ENCODE peak calls at places on chromosomes 6 and 20, in six cellular contexts. H, Y, F, E, K and A are unnamed samples. For H3K36me3, the result is how much of the 10 kb centered on the place peaks cover.

GRCh38 chr6:149026530-149026942 is 279.7 kb downstream of the UST start:
- DNase-seq in H (peak), Y (peak), F (peak), E (peak), K (no peak), A (peak)

GRCh38 chr20:34755367-34755766 is 51.2 kb downstream of the TP53INP2 start:
- DNase-seq in H (no peak), Y (no peak), F (no peak), E (no peak), K (no peak), A (no peak)

GRCh38 chr6:139553916-139554315 is 179.5 kb upstream of the CITED2 start:
- DNase-seq in H (no peak), Y (no peak), F (no peak), E (no peak), K (no peak), A (no peak)

GRCh38 chr6:158916638-158917037 is 83.4 kb downstream of the RSPH3 start:
- DNase-seq in H (no peak), Y (no peak), F (no peak), E (no peak), K (no peak), A (no peak)

GRCh38 chr20:63657260-63657936 is 714 bp upstream of the RTEL1 start:
- DNase-seq in H (no peak), Y (no peak), F (no peak), E (no peak), K (no peak), A (no peak)

GRCh38 chr6:113881473-113881980 is 24.4 kb downstream of the MARCKS start:
- DNase-seq in H (no peak), Y (no peak), F (no peak), E (no peak), K (no peak), A (no peak)

GRCh38 chr6:28105286-28105685 is 19.1 kb upstream of the ZSCAN16 start:
- DNase-seq in H (no peak), Y (no peak), F (no peak), E (peak), K (no peak), A (no peak)

GRCh38 chr6:110728501-110728900 is 86.8 kb downstream of the CDK19 start:
- DNase-seq in H (no peak), Y (no peak), F (no peak), E (no peak), K (no peak), A (no peak)

GRCh38 chr20:58646703-58647102 is 4.4 kb upstream of the STX16 start:
- DNase-seq in H (no peak), Y (no peak), F (no peak), E (no peak), K (peak), A (no peak)

GRCh38 chr6:3075522-3076113 is 7.3 kb downstream of the RIPK1 start:
- DNase-seq in H (peak), Y (no peak), F (no peak), E (no peak), K (no peak), A (no peak)

GRCh38 chr6:41937881-41938574 is 3.6 kb downstream of the CCND3 start:
- DNase-seq in H (no peak), Y (no peak), F (no peak), E (no peak), K (no peak), A (no peak)

GRCh38 chr6:130282234-130282995 is 59.7 kb upstream of the SAMD3 start:
- DNase-seq in H (peak), Y (no peak), F (peak), E (peak), K (no peak), A (no peak)

GRCh38 chr6:116196841-116197240 is 57.0 kb downstream of the TSPYL4 start:
- DNase-seq in H (no peak), Y (no peak), F (no peak), E (no peak), K (no peak), A (no peak)

GRCh38 chr6:152147269-152147668 is 339.8 kb downstream of the ESR1 start:
- DNase-seq in H (no peak), Y (no peak), F (no peak), E (no peak), K (no peak), A (no peak)

GRCh38 chr6:14108571-14109410 is 8.8 kb upstream of the CD83 start:
- DNase-seq in H (no peak), Y (peak), F (no peak), E (no peak), K (no peak), A (no peak)

GRCh38 chr6:74626288-74626687 is 579.6 kb downstream of the COL12A1 start:
- DNase-seq in H (no peak), Y (no peak), F (no peak), E (no peak), K (no peak), A (no peak)

GRCh38 chr6:134169881-134170486 is 117.6 kb upstream of the SLC2A12 start:
- DNase-seq in H (no peak), Y (no peak), F (peak), E (no peak), K (no peak), A (no peak)

GRCh38 chr6:87430499-87430898 is 22.7 kb downstream of the CFAP206 start:
- DNase-seq in H (no peak), Y (no peak), F (no peak), E (no peak), K (no peak), A (no peak)

GRCh38 chr20:41631826-41632225 is 13.6 kb upstream of the CHD6 start:
- DNase-seq in H (no peak), Y (no peak), F (peak), E (no peak), K (no peak), A (no peak)

GRCh38 chr20:51185277-51185676 is 162.4 kb upstream of the KCNG1 start:
- DNase-seq in H (no peak), Y (no peak), F (no peak), E (peak), K (no peak), A (no peak)

GRCh38 chr6:100346828-100347227 is 117.9 kb downstream of the SIM1 start:
- DNase-seq in H (no peak), Y (no peak), F (peak), E (no peak), K (no peak), A (no peak)

GRCh38 chr20:53736757-53737403 is 143.2 kb upstream of the ZNF217 start:
- DNase-seq in H (peak), Y (no peak), F (peak), E (no peak), K (no peak), A (no peak)

GRCh38 chr6:43173496-43174262 is 2.6 kb downstream of the SRF start:
- DNase-seq in H (peak), Y (peak), F (no peak), E (no peak), K (no peak), A (no peak)

GRCh38 chr20:62332421-62332820 is 29.6 kb downstream of the ADRM1 start:
- DNase-seq in H (no peak), Y (no peak), F (no peak), E (no peak), K (no peak), A (no peak)

GRCh38 chr20:62328684-62329388 is 26.0 kb downstream of the ADRM1 start:
- DNase-seq in H (no peak), Y (no peak), F (no peak), E (no peak), K (no peak), A (no peak)

GRCh38 chr20:62331347-62331746 is 28.6 kb downstream of the ADRM1 start:
- DNase-seq in H (no peak), Y (no peak), F (no peak), E (no peak), K (no peak), A (no peak)

GRCh38 chr20:62329389-62330377 is 26.9 kb downstream of the ADRM1 start:
- DNase-seq in H (no peak), Y (no peak), F (no peak), E (no peak), K (no peak), A (no peak)

GRCh38 chr20:62330576-62331317 is 27.9 kb downstream of the ADRM1 start:
- DNase-seq in H (no peak), Y (no peak), F (no peak), E (no peak), K (no peak), A (no peak)
- H3K36me3 ChIP-seq in H (half or more), Y (half or more), F (under half), E (under half), K (half or more), A (half or more)

GRCh38 chr6:5331860-5332442 is 70.6 kb downstream of the FARS2 start:
- DNase-seq in H (no peak), Y (no peak), F (no peak), E (no peak), K (no peak), A (no peak)

GRCh38 chr6:5334341-5334740 is 73.0 kb downstream of the FARS2 start:
- DNase-seq in H (no peak), Y (no peak), F (peak), E (no peak), K (no peak), A (no peak)

GRCh38 chr6:5333653-5334052 is 72.3 kb downstream of the FARS2 start:
- DNase-seq in H (no peak), Y (no peak), F (peak), E (no peak), K (no peak), A (no peak)

GRCh38 chr6:5337573-5337972 is 76.3 kb downstream of the FARS2 start:
- DNase-seq in H (peak), Y (no peak), F (peak), E (no peak), K (no peak), A (no peak)

GRCh38 chr6:5335020-5335419 is 73.7 kb downstream of the FARS2 start:
- DNase-seq in H (no peak), Y (no peak), F (no peak), E (no peak), K (no peak), A (no peak)
- H2AK5ac ChIP-seq in H (no peak), Y (no peak), F (no peak), E (no peak), K (no peak), A (no peak)

DNA sequence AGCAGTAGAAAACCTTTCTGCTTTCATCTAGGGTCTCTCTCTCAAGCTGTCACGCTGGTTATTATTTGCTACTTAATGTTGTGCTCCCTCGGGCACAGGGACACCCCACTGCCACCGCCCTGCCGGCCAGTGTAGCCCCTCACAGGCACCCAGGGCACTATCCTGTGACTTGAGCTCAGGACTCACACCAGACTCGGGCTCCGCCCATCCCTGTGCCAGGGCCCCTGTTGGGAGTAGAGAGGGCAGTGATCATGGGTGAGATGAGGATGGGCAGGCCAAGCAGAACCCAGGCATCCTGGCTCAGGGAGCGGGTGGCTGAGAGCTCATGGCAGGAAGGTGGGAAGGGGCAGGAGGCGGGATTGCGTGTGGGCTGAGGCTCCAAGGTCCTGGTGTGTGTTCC is 371.9 kb downstream of the ZFAND3 start:
- DNase-seq in H (no peak), Y (no peak), F (no peak), E (no peak), K (peak), A (no peak)
- H3K18ac ChIP-seq in H (no peak), Y (no peak), F (no peak), E (peak), K (no peak), A (peak)

GRCh38 chr20:45842169-45842812 is 8.7 kb downstream of the SNX21 start:
- DNase-seq in H (peak), Y (no peak), F (peak), E (no peak), K (no peak), A (no peak)
- H3K36me3 ChIP-seq in H (half or more), Y (under half), F (half or more), E (under half), K (under half), A (under half)

DNA sequence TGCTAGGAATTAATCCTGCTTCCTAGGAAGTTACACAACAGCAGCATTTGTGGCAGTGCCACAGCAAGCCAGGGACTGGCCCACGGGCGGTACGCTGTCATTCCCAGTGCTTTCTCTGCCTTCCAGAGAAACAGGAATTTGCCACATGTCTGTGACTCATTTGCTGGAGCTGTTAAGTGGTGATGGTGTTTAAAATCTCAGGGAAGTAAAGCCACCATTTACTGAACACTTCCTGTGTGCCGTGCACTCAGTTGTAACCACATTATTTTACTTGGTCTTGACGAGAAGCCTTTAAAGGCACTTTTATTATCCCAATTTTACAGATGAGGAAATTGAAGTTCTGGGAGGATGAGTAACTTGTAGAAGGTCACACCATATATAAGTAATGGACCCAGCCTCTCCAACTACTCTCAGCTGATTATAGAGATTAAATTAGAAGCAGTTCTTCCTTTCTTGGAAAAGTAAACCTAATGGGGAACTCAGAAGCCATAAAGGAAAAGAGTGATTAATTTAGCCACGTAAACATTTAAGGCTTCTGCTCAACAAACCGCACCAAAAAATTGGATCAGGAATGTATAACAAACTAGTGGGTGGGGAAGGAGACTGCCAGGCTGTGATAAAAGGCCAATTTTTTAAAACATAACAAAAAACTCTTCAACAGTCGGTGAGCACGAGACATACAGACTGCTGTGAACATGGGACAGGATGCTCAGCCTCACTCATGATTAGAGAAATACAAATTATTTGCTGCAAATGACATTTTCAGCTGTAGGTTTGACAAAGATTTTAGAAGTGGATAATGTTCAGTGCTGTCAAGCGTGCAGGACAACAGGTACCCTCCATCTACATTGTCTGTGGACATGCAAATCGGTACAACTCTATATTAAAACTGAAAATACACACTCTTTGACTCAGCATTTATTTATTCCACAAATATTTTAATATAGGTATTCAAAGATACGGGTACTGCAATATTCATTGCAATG is 311.2 kb downstream of the NRN1 start:
- DNase-seq in H (peak), Y (peak), F (peak), E (peak), K (no peak), A (no peak)
- H2AK5ac ChIP-seq in H (no peak), Y (no peak), F (peak), E (no peak), K (no peak), A (no peak)

DNA sequence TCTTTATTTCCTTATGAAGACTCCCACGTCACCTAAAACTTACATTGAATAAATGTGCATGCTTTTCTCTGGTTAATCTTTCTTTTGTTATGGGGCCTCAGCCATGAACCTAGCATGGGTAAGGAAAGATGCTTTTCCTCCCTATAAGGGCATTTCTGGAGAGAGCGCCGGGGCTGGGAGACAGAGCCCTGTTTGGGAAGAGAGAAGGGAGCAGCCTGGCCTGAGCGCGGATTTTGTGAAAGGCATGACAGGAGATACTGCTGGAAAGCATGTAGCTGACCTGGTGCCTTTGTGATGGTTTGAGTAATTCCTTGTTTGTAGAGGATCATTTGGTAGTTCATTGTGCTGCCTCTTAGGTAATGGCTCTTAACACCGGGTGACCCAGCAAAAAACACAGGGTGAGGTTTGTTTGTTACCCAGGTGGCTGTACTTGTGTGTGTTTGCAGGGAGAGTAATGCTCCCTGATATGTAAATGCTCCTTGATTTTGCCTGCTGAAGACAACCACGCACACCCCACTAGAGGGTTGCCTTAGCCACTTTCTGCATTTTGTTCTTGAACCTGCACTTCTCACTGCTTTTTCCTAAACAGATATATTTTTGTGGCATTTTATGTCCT is 59.2 kb downstream of the ANKRD6 start:
- DNase-seq in H (no peak), Y (no peak), F (no peak), E (no peak), K (no peak), A (no peak)
- H3K18ac ChIP-seq in H (no peak), Y (no peak), F (no peak), E (no peak), K (no peak), A (no peak)